ENCODE peak calls at places on chromosomes 1 and 21, in five cellular contexts. H, V, O, I and U are unnamed samples.

GRCh38 chr1:151520359-151520758 is 9.2 kb downstream of the CGN start:
- ATAC-seq in I (no peak), V (no peak), H (peak; percentile 7), O (peak; percentile 27), U (no peak)

GRCh38 chr1:97364086-97364485 is 556.7 kb downstream of the DPYD start:
- ATAC-seq in H (no peak), V (no peak), I (peak; percentile 85), O (no peak), U (no peak)

GRCh38 chr1:159924025-159924790 is 1.1 kb downstream of the TAGLN2 start:
- ATAC-seq in V (peak; percentile 56), I (peak; percentile 23), O (peak; percentile 9), H (peak; percentile 82), U (peak; percentile 83)

GRCh38 chr1:68141801-68142440 is 90.4 kb downstream of the WLS start:
- ATAC-seq in O (no peak), I (no peak), V (no peak), H (peak; percentile 58), U (peak; percentile 50)

GRCh38 chr1:150902751-150903150 is 15.8 kb downstream of the CTXND2 start:
- ATAC-seq in I (no peak), O (no peak), V (no peak), H (no peak), U (no peak)

GRCh38 chr1:241837901-241838300 is 10.1 kb upstream of the EXO1 start:
- ATAC-seq in V (no peak), I (peak; percentile 64), H (no peak), O (no peak), U (no peak)

GRCh38 chr1:31769720-31770390 is 5.7 kb upstream of the ADGRB2 start:
- ATAC-seq in H (no peak), V (no peak), I (no peak), O (no peak), U (no peak)

GRCh38 chr1:96587222-96587621 is 134.4 kb upstream of the PTBP2 start:
- ATAC-seq in O (no peak), I (no peak), H (no peak), V (no peak), U (no peak)

GRCh38 chr1:10253755-10254154 is 43.4 kb downstream of the KIF1B start:
- ATAC-seq in O (no peak), I (peak; percentile 74), H (peak; percentile 90), V (no peak), U (peak; percentile 90)

GRCh38 chr1:1182491-1183220 is 9.0 kb downstream of the TTLL10 start:
- ATAC-seq in I (no peak), O (no peak), H (peak; percentile 6), V (no peak), U (no peak)

GRCh38 chr21:46605759-46606426 is 1.0 kb upstream of the S100B start:
- ATAC-seq in I (no peak), O (peak; percentile 21), V (no peak), H (peak; percentile 82), U (peak; percentile 44)

GRCh38 chr1:159938221-159938852 is 7.1 kb downstream of the IGSF9 start:
- ATAC-seq in H (no peak), O (no peak), V (no peak), I (peak; percentile 23), U (no peak)

GRCh38 chr1:96538001-96538649 is 183.5 kb upstream of the PTBP2 start:
- ATAC-seq in I (peak; percentile 14), H (peak; percentile 87), V (peak; percentile 55), O (peak; percentile 96), U (peak; percentile 89)

GRCh38 chr1:236348071-236348470 is 46.0 kb upstream of the EDARADD start:
- ATAC-seq in I (no peak), H (no peak), V (no peak), O (no peak), U (no peak)

GRCh38 chr1:192951961-192952460 is 107.1 kb downstream of the UCHL5 start:
- ATAC-seq in H (peak; percentile 41), I (peak; percentile 98), V (no peak), O (no peak), U (peak; percentile 77)

GRCh38 chr1:64474639-64475038 is 4.7 kb downstream of the CACHD1 start:
- ATAC-seq in H (peak; percentile 34), I (no peak), V (no peak), O (no peak), U (no peak)

GRCh38 chr1:177996957-177997356 is 27.1 kb upstream of the SEC16B start:
- ATAC-seq in V (no peak), O (no peak), I (no peak), H (no peak), U (no peak)

GRCh38 chr1:54158071-54158470 is 5.3 kb upstream of the CDCP2 start:
- ATAC-seq in V (peak; percentile 92), O (no peak), I (peak; percentile 67), H (no peak), U (no peak)

GRCh38 chr1:44354268-44354839 is 703 bp downstream of the ERI3 start:
- ATAC-seq in V (no peak), O (no peak), I (peak; percentile 7), H (no peak), U (no peak)

GRCh38 chr1:70674981-70675685 is 264.1 kb downstream of the CTH start:
- ATAC-seq in V (no peak), H (no peak), O (no peak), I (peak; percentile 21), U (no peak)

GRCh38 chr1:230681599-230681998 is 32.3 kb downstream of the AGT start:
- ATAC-seq in V (peak; percentile 92), I (peak; percentile 99), H (peak; percentile 53), O (peak; percentile 94), U (peak; percentile 79)

GRCh38 chr1:68438310-68438709 is 11.4 kb downstream of the RPE65 start:
- ATAC-seq in I (no peak), V (no peak), H (no peak), O (no peak), U (no peak)

GRCh38 chr1:41915786-41916571 is 2.7 kb downstream of the HIVEP3 start:
- ATAC-seq in I (no peak), O (no peak), H (peak; percentile 57), V (no peak), U (no peak)

GRCh38 chr1:62991152-62991551 is 207.2 kb downstream of the ATG4C start:
- ATAC-seq in O (no peak), H (no peak), V (no peak), I (peak; percentile 31), U (no peak)
- H3K4me1 ChIP-seq in O (no peaks in the 10 kb centered on the region), H (no peaks in the 10 kb centered on the region), V (no peaks in the 10 kb centered on the region), I (no peaks in the 10 kb centered on the region), U (no peaks in the 10 kb centered on the region)

DNA sequence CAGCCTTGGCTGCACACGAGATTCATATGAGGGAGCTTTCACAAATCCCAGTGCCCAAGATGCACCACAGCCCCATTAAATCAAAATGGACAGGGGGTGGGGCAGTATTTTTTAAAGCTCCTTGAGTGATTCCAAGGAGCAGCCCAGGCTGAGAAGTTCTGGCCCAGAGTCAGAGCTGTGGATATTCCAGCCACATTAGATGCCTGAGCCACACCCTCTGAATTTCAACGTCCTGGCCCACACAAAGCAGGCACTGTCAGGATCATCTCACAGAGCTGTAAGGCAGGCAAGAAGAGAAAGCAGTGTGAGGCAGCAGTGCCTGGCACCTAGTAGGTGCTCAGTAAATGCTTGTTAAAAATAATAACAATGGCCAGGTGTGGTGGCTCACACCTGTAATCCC is 37.4 kb downstream of the PAX7 start:
- ATAC-seq in H (no peak), O (no peak), I (peak; percentile 9), V (peak; percentile 45), U (no peak)
- TF ChIP-seq CTCF in H (no peak), O (no peak), I (no peak), V (no peak), U (no peak)

GRCh38 chr1:161201828-161202712 is at the start of gene NDUFS2:
- ATAC-seq in I (peak; percentile 82), V (peak; percentile 96), H (peak; percentile 96), O (peak; percentile 86), U (peak; percentile 90)
- H3K4me1 ChIP-seq in I (peaks cover 29% of the 10 kb centered on the region), V (peaks cover 8% of the 10 kb centered on the region), H (peaks cover 94% of the 10 kb centered on the region), O (peaks cover 78% of the 10 kb centered on the region), U (peaks cover 49% of the 10 kb centered on the region)

DNA sequence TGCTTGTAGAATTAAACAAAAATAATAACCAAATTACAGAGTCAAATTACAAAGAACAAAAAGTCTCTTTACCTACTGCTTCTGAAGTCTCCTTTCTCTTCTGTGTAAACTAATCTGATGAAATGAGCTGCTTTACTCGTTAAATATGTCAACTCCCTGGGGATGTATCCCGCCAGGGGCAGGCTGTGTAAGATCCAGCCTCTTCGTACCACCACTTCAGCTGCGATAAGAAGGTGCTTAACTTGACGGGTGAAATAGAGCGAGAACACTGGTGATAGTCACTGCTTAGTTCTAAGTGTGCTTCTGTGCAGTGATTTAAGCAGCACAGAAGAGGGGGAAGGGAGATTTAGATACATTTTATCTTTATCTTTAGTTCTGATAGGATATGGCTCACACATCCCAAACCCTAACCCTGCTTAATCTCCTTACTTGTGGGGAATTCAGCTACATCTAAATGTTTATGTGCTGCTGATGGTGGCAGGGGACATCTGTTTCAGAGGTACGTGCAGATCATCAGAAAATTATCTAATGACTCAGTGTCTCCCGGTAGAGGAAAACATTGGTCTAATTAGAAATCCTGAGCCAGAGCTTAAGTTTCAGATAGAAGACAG is 46.0 kb downstream of the RHOU start:
- ATAC-seq in O (no peak), I (peak; percentile 17), V (no peak), H (peak; percentile 89), U (no peak)
- TF ChIP-seq CTCF in O (no peak), I (no peak), V (no peak), H (no peak), U (no peak)

DNA sequence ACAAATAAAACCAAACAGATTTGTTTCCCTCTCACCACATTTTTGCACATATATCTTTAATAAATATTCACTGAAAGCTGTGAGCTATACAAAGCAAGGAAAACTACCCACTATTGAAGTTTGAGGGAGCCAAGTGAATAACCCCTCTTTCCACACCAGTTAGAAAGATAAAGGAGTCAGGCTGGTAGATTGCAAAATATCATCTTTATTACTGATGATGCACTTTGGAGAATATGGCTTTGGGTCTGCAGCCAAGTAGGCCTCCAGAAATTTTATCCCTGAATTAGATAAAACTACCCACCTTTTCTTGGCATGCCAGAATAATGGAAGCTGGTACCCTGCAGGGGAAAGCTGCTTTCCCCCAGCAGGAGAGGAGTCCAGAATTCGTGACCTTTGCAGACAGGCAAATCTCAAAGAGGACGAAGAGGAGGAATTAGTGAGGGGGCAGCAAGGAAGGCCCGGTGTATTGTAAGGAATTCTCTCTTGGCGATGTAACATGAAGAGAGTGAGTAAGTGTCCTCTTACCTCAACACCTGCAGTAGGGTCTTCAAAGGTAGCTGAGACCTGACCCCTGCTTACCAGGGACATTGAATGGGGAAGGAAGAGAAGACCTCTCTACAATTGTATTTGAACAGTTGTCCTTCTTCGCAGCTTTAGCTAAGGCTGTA is 84.7 kb downstream of the LRRC8D start:
- ATAC-seq in I (no peak), H (no peak), V (no peak), O (no peak), U (no peak)
- H3K4me1 ChIP-seq in I (peaks cover 27% of the 10 kb centered on the region), H (peaks cover 22% of the 10 kb centered on the region), V (peaks cover 9% of the 10 kb centered on the region), O (peaks cover 80% of the 10 kb centered on the region), U (peaks cover 5% of the 10 kb centered on the region)

DNA sequence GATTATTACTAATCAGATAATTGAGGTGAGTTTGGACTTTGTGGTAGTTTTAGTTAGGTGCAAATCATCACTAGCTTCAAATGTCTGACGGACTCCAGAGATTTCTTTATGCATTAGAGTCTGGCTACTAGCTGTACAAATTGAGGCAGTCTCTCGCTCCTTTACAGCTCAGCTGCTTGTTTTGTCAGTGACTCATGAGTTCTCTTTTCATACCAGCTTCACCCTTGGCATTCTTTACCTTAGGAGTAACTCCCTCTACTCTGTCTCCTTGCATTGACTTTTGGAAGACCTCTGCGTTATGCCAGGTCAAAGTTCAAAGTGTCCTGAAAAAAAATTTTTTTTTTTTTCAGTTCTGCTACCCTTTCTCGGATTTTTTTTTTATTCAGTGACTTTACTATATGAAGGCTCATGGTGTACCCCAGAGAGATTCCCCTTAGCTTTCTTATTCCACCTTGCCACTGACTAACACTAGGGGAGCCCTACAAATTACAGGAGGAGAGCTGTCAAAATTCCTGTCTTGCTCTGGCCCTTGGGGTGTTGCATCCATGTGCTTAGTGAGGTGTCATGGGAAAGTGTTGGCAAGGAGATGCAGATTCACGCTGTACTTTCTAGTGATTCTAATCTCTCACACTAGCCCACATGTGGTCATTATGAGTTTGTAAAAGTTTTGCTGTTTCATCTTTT is 576.6 kb downstream of the ADGRL2 start:
- ATAC-seq in I (peak; percentile 93), H (peak; percentile 59), V (no peak), O (no peak), U (no peak)
- TF ChIP-seq CTCF in I (no peak), H (no peak), V (no peak), O (no peak), U (no peak)